ENCODE peak calls at places on chromosomes 4 and X, in seven cellular contexts. J is IMR-90, S is mesenchymal stem cell, Q is neuronal stem cell, N is mesendoderm, C is H1, H is trophoblast cell. U is an unnamed sample.

GRCh38 chr4:151627491-151627890 is 133.3 kb downstream of the GATB start:
- DNase-seq in H (no peak), S (peak), C (no peak), J (peak), Q (no peak), N (no peak), U (no peak)

GRCh38 chr4:56160631-56161030 is 211.9 kb downstream of the CEP135 start:
- DNase-seq in N (no peak), J (no peak), S (no peak), Q (no peak), C (no peak), H (no peak), U (no peak)

GRCh38 chrX:9942086-9942485 is 25.1 kb upstream of the CLDN34 start:
- DNase-seq in C (no peak), J (no peak), S (no peak), H (no peak), N (no peak), Q (no peak), U (no peak)

GRCh38 chr4:52655505-52655904 is 3.6 kb downstream of the USP46 start:
- DNase-seq in Q (no peak), J (no peak), H (peak), S (no peak), N (no peak), C (no peak), U (no peak)

GRCh38 chr4:81215936-81216335 is 914 bp upstream of the PRKG2 start:
- DNase-seq in J (no peak), H (no peak), C (no peak), S (no peak), N (no peak), Q (no peak), U (no peak)

GRCh38 chr4:3031357-3032064 is 42.8 kb downstream of the HTT-AS start:
- DNase-seq in S (no peak), J (no peak), H (no peak), Q (no peak), C (no peak), N (no peak), U (no peak)

GRCh38 chr4:85798011-85798770 is 323.2 kb downstream of the ARHGAP24 start:
- DNase-seq in N (no peak), C (no peak), J (no peak), Q (no peak), S (no peak), H (no peak), U (no peak)

GRCh38 chr4:2343476-2343875 is 75.0 kb downstream of the ZFYVE28 start:
- DNase-seq in N (no peak), Q (no peak), S (no peak), H (no peak), C (no peak), J (no peak), U (no peak)

GRCh38 chr4:91448668-91449330 is 855.0 kb upstream of the GRID2 start:
- DNase-seq in H (no peak), C (no peak), Q (no peak), S (peak), N (peak), J (no peak), U (no peak)

GRCh38 chr4:165635261-165635838 is 237.7 kb upstream of the TLL1 start:
- DNase-seq in C (no peak), N (no peak), S (no peak), J (no peak), H (no peak), Q (no peak), U (no peak)

GRCh38 chr4:109472343-109472761 is 38.7 kb downstream of the SEC24B start:
- DNase-seq in H (peak), J (peak), S (peak), N (no peak), C (no peak), Q (no peak), U (no peak)

GRCh38 chrX:8289523-8289922 is 118.5 kb upstream of the VCX2 start:
- DNase-seq in N (peak), C (no peak), H (no peak), J (no peak), Q (no peak), S (no peak), U (no peak)

GRCh38 chr4:3204021-3204431 is 44.9 kb upstream of the MSANTD1 start:
- DNase-seq in C (no peak), S (peak), Q (no peak), N (no peak), H (no peak), J (peak), U (no peak)

GRCh38 chr4:7719354-7720174 is 220.1 kb downstream of the AFAP1 start:
- DNase-seq in N (peak), C (peak), J (no peak), Q (peak), H (no peak), S (peak), U (peak)

GRCh38 chr4:168879178-168879577 is 130.9 kb downstream of the CBR4 start:
- DNase-seq in H (peak), J (no peak), C (no peak), S (no peak), N (no peak), Q (no peak), U (no peak)

GRCh38 chr4:113645771-113646455 is 115.6 kb downstream of the CAMK2D start:
- DNase-seq in J (peak), S (peak), H (no peak), Q (no peak), C (no peak), N (peak), U (peak)

GRCh38 chrX:75997692-75998091 is 175.2 kb upstream of the PBDC1 start:
- DNase-seq in S (no peak), C (no peak), N (no peak), J (no peak), H (no peak), Q (no peak), U (no peak)
- H4K8ac ChIP-seq in S (no peak), C (no peak), N (no peak), J (no peak), H (no peak), Q (no peak), U (no peak)

DNA sequence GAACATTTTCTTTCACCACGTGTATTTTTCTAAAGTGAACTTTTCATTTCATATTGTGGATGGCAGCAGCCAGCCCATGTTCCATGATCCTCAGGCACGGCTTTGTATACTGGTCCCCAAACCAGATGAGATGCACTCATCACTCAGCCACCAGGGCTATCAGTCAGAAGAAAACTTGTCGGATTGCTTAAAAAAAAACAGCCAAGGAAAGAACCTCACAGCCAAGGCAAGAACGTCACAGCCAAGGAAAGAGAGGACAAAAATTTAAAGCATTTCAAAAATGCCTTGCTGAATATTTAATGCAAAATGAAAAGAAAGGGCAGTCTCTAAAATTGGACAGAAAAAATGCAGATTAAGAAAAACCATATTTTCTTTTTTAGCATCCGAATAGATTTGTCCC is 333.3 kb downstream of the PDGFC start:
- DNase-seq in H (no peak), S (no peak), J (peak), C (no peak), N (peak), Q (no peak), U (no peak)
- H3K23ac ChIP-seq in H (no peak), S (no peak), J (no peak), C (no peak), N (no peak), Q (no peak), U (no peak)

GRCh38 chrX:6170424-6170823 is 58.2 kb downstream of the NLGN4X start:
- DNase-seq in N (no peak), C (no peak), S (no peak), H (no peak), Q (no peak), J (no peak), U (no peak)

GRCh38 chrX:6163761-6164160 is 64.9 kb downstream of the NLGN4X start:
- DNase-seq in H (no peak), C (no peak), Q (no peak), N (no peak), J (no peak), S (no peak), U (no peak)

DNA sequence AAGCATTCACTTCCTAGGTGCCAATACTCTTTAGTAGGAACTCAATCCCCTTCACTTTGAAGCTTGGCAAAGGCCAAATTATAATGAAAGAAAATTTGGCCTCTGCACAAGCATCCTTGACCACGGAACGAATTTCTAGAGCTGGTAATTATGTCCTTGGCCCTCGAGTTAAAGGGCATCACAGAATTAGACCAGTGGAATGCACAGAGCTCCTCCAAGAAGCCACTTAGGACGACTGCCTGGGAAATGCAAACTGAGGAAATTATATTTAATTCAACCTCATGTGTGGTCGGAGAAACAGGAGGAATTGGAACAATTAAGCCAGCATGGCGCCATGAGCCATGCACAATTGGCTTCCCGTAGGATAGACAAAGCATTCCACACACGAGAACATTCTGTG is 59.3 kb downstream of the NLGN4X start:
- DNase-seq in J (no peak), N (no peak), H (no peak), Q (no peak), S (no peak), C (no peak), U (no peak)
- H4K8ac ChIP-seq in J (no peak), N (no peak), H (no peak), Q (no peak), S (no peak), C (no peak), U (no peak)

DNA sequence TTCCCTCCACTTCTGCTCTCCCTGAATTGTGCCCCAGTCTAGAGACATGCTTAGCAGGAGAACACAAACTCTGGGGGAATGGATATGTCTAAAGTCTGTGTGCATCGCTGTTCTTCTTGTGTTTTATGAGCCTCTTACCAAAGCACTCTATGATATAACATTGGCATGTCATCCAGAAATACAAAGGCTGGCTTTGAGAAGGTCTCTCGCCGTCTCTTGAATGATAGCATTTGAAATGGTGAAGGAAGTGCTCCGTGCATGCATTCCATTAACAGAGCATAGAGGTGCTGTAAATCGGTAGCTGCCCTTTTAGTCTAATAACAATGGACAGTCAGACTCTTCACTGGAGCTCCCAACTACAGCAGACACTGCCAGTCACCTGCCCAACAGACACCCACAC is 7.1 kb upstream of the FAM149A start:
- DNase-seq in Q (no peak), H (no peak), C (no peak), N (no peak), J (no peak), S (no peak), U (no peak)
- H3K23ac ChIP-seq in Q (no peak), H (no peak), C (no peak), N (no peak), J (no peak), S (no peak), U (no peak)

GRCh38 chr4:153273736-153274135 is 69.5 kb downstream of the TRIM2 start:
- DNase-seq in J (no peak), H (no peak), Q (no peak), S (no peak), C (no peak), N (peak), U (no peak)
- H4K8ac ChIP-seq in J (no peak), H (no peak), Q (no peak), S (no peak), C (no peak), N (no peak), U (no peak)

GRCh38 chr4:80189581-80189955 is 7.7 kb upstream of the PRDM8 start:
- DNase-seq in N (no peak), C (no peak), J (no peak), H (no peak), Q (no peak), S (no peak), U (no peak)
- H3K23ac ChIP-seq in N (no peak), C (no peak), J (peak), H (no peak), Q (no peak), S (no peak), U (no peak)

GRCh38 chr4:148315049-148315448 is 127.2 kb downstream of the NR3C2 start:
- DNase-seq in Q (no peak), H (peak), S (peak), J (peak), C (no peak), N (no peak), U (no peak)
- H4K8ac ChIP-seq in Q (no peak), H (no peak), S (no peak), J (no peak), C (no peak), N (no peak), U (no peak)

DNA sequence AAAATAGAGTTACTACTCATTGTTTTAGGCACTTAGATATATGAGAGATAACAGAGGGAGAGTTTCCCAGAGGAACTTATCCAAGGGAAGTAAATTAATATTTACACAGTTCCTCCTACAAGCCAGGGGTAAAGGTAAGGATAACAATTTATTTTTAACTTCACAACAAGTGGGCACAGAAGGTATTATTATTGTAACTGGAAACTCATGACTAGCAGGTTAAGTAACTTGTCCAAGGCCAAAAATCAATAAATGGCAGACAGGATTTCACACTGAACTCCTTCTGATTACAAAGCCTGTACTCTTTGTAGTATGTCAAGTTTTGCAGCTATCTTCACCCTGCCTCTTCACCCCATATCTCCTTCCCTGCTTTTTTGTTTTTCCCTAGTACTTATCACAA is 46.9 kb upstream of the F8A3 start:
- DNase-seq in J (no peak), S (no peak), Q (no peak), H (no peak), C (no peak), N (no peak), U (no peak)
- H3K23ac ChIP-seq in J (no peak), S (no peak), Q (no peak), H (no peak), C (no peak), N (no peak), U (no peak)

GRCh38 chrX:47170861-47171692 is 22.6 kb upstream of the UBA1 start:
- DNase-seq in Q (no peak), H (no peak), J (no peak), S (no peak), N (no peak), C (no peak), U (no peak)

GRCh38 chrX:47169726-47170515 is 23.7 kb upstream of the UBA1 start:
- DNase-seq in C (no peak), J (peak), N (no peak), H (peak), S (no peak), Q (no peak), U (peak)

GRCh38 chrX:47169273-47169672 is 24.3 kb downstream of the RBM10 start:
- DNase-seq in H (no peak), S (no peak), C (no peak), J (no peak), Q (no peak), N (no peak), U (peak)

GRCh38 chrX:47166126-47166525 is 21.1 kb downstream of the RBM10 start:
- DNase-seq in S (peak), N (no peak), H (peak), C (no peak), Q (no peak), J (peak), U (no peak)

DNA sequence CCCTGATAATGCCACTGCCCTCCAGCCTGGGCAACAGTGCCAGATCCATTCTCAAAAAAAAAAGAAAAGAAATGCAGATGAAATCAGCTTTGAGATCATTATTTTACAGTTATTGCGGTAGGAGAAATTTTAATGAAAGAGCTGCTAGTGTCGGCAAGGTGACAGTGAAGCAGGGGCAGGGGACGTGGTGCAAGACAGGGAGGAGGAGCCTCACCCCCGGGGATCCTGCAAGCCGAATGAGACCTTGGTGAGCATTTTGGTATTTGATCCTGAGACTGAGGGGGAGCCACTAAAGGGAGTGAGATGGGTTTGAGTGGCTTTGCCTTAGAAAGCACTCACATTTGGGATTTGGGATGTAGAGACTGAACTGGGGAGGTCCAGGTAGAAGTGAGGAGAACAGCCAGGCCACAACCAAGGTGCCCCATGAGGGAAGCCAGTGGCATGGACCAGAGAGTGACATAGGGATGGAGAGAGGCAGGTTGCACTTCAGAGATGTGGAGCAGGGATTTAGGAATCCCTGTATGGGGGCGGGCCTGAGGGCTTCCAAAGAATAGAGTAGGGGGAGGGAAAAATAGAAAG is 23.6 kb downstream of the RBM10 start:
- DNase-seq in Q (no peak), H (no peak), N (no peak), J (no peak), S (no peak), C (no peak), U (no peak)
- H4K8ac ChIP-seq in Q (no peak), H (no peak), N (no peak), J (no peak), S (no peak), C (no peak), U (no peak)